ENCODE peak calls at places on chromosomes 1 and 21, in six cellular contexts. One of them, this sample, is unnamed.
A peak's percentile ranks its signal among the peaks of the same experiment; 100 is the strongest.

GRCh38 chr1:99682291-99682751 is 36.4 kb downstream of the PALMD start:
- DNase-seq in tibial nerve: no peak
- DNase-seq in heart left ventricle: no peak
- DNase-seq in DND-41: no peak
- DNase-seq in lung: no peak
- DNase-seq in PC-3: no peak
- DNase-seq in this sample: no peak

GRCh38 chr1:115727706-115728249 is 40.7 kb downstream of the CASQ2 start:
- DNase-seq in tibial nerve: peak; percentile 79
- DNase-seq in heart left ventricle: peak; percentile 65
- DNase-seq in DND-41: no peak
- DNase-seq in lung: peak; percentile 65
- DNase-seq in PC-3: peak; percentile 32
- DNase-seq in this sample: no peak

GRCh38 chr1:168709896-168710305 is 19.1 kb downstream of the DPT start:
- DNase-seq in tibial nerve: no peak
- DNase-seq in heart left ventricle: no peak
- DNase-seq in DND-41: no peak
- DNase-seq in lung: no peak
- DNase-seq in PC-3: peak; percentile 99
- DNase-seq in this sample: no peak

GRCh38 chr21:33374874-33375644 is 28.2 kb upstream of the IFNGR2 start:
- DNase-seq in tibial nerve: no peak
- DNase-seq in heart left ventricle: no peak
- DNase-seq in DND-41: no peak
- DNase-seq in lung: no peak
- DNase-seq in PC-3: no peak
- DNase-seq in this sample: no peak

GRCh38 chr1:117268926-117269378 is 58.2 kb upstream of the VTCN1 start:
- DNase-seq in tibial nerve: no peak
- DNase-seq in heart left ventricle: no peak
- DNase-seq in DND-41: no peak
- DNase-seq in lung: peak; percentile 36
- DNase-seq in PC-3: peak; percentile 74
- DNase-seq in this sample: no peak

GRCh38 chr1:209485759-209486158 is 97.8 kb upstream of the CAMK1G start:
- DNase-seq in tibial nerve: no peak
- DNase-seq in heart left ventricle: no peak
- DNase-seq in DND-41: no peak
- DNase-seq in lung: no peak
- DNase-seq in PC-3: no peak
- DNase-seq in this sample: no peak

GRCh38 chr1:221667504-221667903 is 74.4 kb downstream of the DUSP10 start:
- DNase-seq in tibial nerve: no peak
- DNase-seq in heart left ventricle: no peak
- DNase-seq in DND-41: no peak
- DNase-seq in lung: no peak
- DNase-seq in PC-3: peak; percentile 74
- DNase-seq in this sample: no peak

GRCh38 chr1:219927956-219928790 is at the start of gene SLC30A10:
- DNase-seq in tibial nerve: no peak
- DNase-seq in heart left ventricle: no peak
- DNase-seq in DND-41: no peak
- DNase-seq in lung: no peak
- DNase-seq in PC-3: no peak
- DNase-seq in this sample: no peak

GRCh38 chr1:244329591-244330317 is 122.0 kb downstream of the ADSS2 start:
- DNase-seq in tibial nerve: no peak
- DNase-seq in heart left ventricle: no peak
- DNase-seq in DND-41: no peak
- DNase-seq in lung: no peak
- DNase-seq in PC-3: peak; percentile 76
- DNase-seq in this sample: no peak

GRCh38 chr1:34985063-34985770 is at the start of gene TMEM35B:
- DNase-seq in tibial nerve: peak; percentile 56
- DNase-seq in heart left ventricle: peak; percentile 75
- DNase-seq in DND-41: peak; percentile 84
- DNase-seq in lung: peak; percentile 74
- DNase-seq in PC-3: peak; percentile 48
- DNase-seq in this sample: peak; percentile 70

GRCh38 chr21:36902331-36902730 is 64.1 kb downstream of the HLCS start:
- DNase-seq in tibial nerve: no peak
- DNase-seq in heart left ventricle: no peak
- DNase-seq in DND-41: no peak
- DNase-seq in lung: no peak
- DNase-seq in PC-3: no peak
- DNase-seq in this sample: no peak

GRCh38 chr1:86704972-86705632 is 726 bp downstream of the SH3GLB1 start:
- DNase-seq in tibial nerve: peak; percentile 47
- DNase-seq in heart left ventricle: peak; percentile 80
- DNase-seq in DND-41: peak; percentile 53
- DNase-seq in lung: peak; percentile 63
- DNase-seq in PC-3: peak; percentile 56
- DNase-seq in this sample: peak; percentile 64

GRCh38 chr1:231827337-231828105 is 200.9 kb downstream of the DISC1 start:
- DNase-seq in tibial nerve: no peak
- DNase-seq in heart left ventricle: no peak
- DNase-seq in DND-41: no peak
- DNase-seq in lung: no peak
- DNase-seq in PC-3: peak; percentile 94
- DNase-seq in this sample: no peak

GRCh38 chr1:37599940-37600339 is 4.2 kb upstream of the GNL2 start:
- DNase-seq in tibial nerve: no peak
- DNase-seq in heart left ventricle: no peak
- DNase-seq in DND-41: no peak
- DNase-seq in lung: no peak
- DNase-seq in PC-3: no peak
- DNase-seq in this sample: no peak

GRCh38 chr1:75616436-75617433 is 5.8 kb upstream of the SLC44A5 start:
- DNase-seq in tibial nerve: no peak
- DNase-seq in heart left ventricle: no peak
- DNase-seq in DND-41: no peak
- DNase-seq in lung: no peak
- DNase-seq in PC-3: no peak
- DNase-seq in this sample: no peak

GRCh38 chr1:145750444-145750843 is 31.1 kb downstream of the CD160 start:
- DNase-seq in tibial nerve: no peak
- DNase-seq in heart left ventricle: no peak
- DNase-seq in DND-41: no peak
- DNase-seq in lung: no peak
- DNase-seq in PC-3: no peak
- DNase-seq in this sample: no peak

GRCh38 chr1:117656202-117656641 is 50.4 kb downstream of the TENT5C start:
- DNase-seq in tibial nerve: no peak
- DNase-seq in heart left ventricle: no peak
- DNase-seq in DND-41: peak; percentile 91
- DNase-seq in lung: no peak
- DNase-seq in PC-3: no peak
- DNase-seq in this sample: peak; percentile 75

GRCh38 chr1:116147972-116148371 is 36.8 kb downstream of the MAB21L3 start:
- DNase-seq in tibial nerve: no peak
- DNase-seq in heart left ventricle: no peak
- DNase-seq in DND-41: no peak
- DNase-seq in lung: peak; percentile 7
- DNase-seq in PC-3: no peak
- DNase-seq in this sample: no peak

GRCh38 chr1:15684042-15684461 is at the start of gene PLEKHM2:
- DNase-seq in tibial nerve: no peak
- DNase-seq in heart left ventricle: peak; percentile 48
- DNase-seq in DND-41: peak; percentile 54
- DNase-seq in lung: no peak
- DNase-seq in PC-3: peak; percentile 49
- DNase-seq in this sample: peak; percentile 37

GRCh38 chr21:29481641-29482040 is 182.9 kb downstream of the BACH1 start:
- DNase-seq in tibial nerve: no peak
- DNase-seq in heart left ventricle: no peak
- DNase-seq in DND-41: no peak
- DNase-seq in lung: no peak
- DNase-seq in PC-3: peak; percentile 14
- DNase-seq in this sample: no peak

GRCh38 chr1:160214481-160215140 is 9.4 kb downstream of the PEA15 start:
- DNase-seq in tibial nerve: no peak
- DNase-seq in heart left ventricle: no peak
- DNase-seq in DND-41: no peak
- DNase-seq in lung: no peak
- DNase-seq in PC-3: no peak
- DNase-seq in this sample: no peak

GRCh38 chr1:9960705-9961562 is 17.7 kb downstream of the NMNAT1 start:
- DNase-seq in tibial nerve: no peak
- DNase-seq in heart left ventricle: no peak
- DNase-seq in DND-41: peak; percentile 34
- DNase-seq in lung: no peak
- DNase-seq in PC-3: no peak
- DNase-seq in this sample: no peak

GRCh38 chr1:225660544-225660946 is 7.6 kb upstream of the ENAH start:
- DNase-seq in tibial nerve: no peak
- DNase-seq in heart left ventricle: no peak
- DNase-seq in DND-41: no peak
- DNase-seq in lung: no peak
- DNase-seq in PC-3: no peak
- DNase-seq in this sample: no peak

GRCh38 chr1:5849550-5849949 is 142.7 kb downstream of the NPHP4 start:
- DNase-seq in tibial nerve: no peak
- DNase-seq in heart left ventricle: no peak
- DNase-seq in DND-41: no peak
- DNase-seq in lung: no peak
- DNase-seq in PC-3: no peak
- DNase-seq in this sample: no peak

GRCh38 chr1:8031176-8031785 is 5.2 kb upstream of the ERRFI1 start:
- DNase-seq in tibial nerve: no peak
- DNase-seq in heart left ventricle: no peak
- DNase-seq in DND-41: no peak
- DNase-seq in lung: no peak
- DNase-seq in PC-3: peak; percentile 76
- DNase-seq in this sample: no peak

GRCh38 chr1:49046305-49046704 is 269.6 kb upstream of the BEND5 start:
- DNase-seq in tibial nerve: no peak
- DNase-seq in heart left ventricle: no peak
- DNase-seq in DND-41: no peak
- DNase-seq in lung: no peak
- DNase-seq in PC-3: no peak
- DNase-seq in this sample: no peak

GRCh38 chr21:45821315-45822001 is 160.1 kb upstream of the COL6A1 start:
- DNase-seq in tibial nerve: no peak
- DNase-seq in heart left ventricle: no peak
- DNase-seq in DND-41: no peak
- DNase-seq in lung: no peak
- DNase-seq in PC-3: no peak
- DNase-seq in this sample: no peak

GRCh38 chr1:215710340-215710971 is 143.4 kb downstream of the KCTD3 start:
- DNase-seq in tibial nerve: no peak
- DNase-seq in heart left ventricle: no peak
- DNase-seq in DND-41: peak; percentile 10
- DNase-seq in lung: no peak
- DNase-seq in PC-3: peak; percentile 93
- DNase-seq in this sample: no peak
- TF ChIP-seq CTCF in tibial nerve: no peak
- TF ChIP-seq CTCF in heart left ventricle: peak; percentile 56
- TF ChIP-seq CTCF in DND-41: peak; percentile 65
- TF ChIP-seq CTCF in lung: no peak
- TF ChIP-seq CTCF in PC-3: peak; percentile 99
- TF ChIP-seq CTCF in this sample: no peak

GRCh38 chr1:165629131-165629530 is 1.9 kb upstream of the MGST3 start:
- DNase-seq in tibial nerve: no peak
- DNase-seq in heart left ventricle: no peak
- DNase-seq in DND-41: no peak
- DNase-seq in lung: no peak
- DNase-seq in PC-3: no peak
- DNase-seq in this sample: no peak
- H3K4me1 ChIP-seq in tibial nerve: peaks cover 31% of the 10 kb centered on the region
- H3K4me1 ChIP-seq in heart left ventricle: peaks cover 19% of the 10 kb centered on the region
- H3K4me1 ChIP-seq in DND-41: peaks cover 30% of the 10 kb centered on the region
- H3K4me1 ChIP-seq in lung: peaks cover 6% of the 10 kb centered on the region
- H3K4me1 ChIP-seq in PC-3: peaks cover 26% of the 10 kb centered on the region
- H3K4me1 ChIP-seq in this sample: peaks cover 17% of the 10 kb centered on the region

DNA sequence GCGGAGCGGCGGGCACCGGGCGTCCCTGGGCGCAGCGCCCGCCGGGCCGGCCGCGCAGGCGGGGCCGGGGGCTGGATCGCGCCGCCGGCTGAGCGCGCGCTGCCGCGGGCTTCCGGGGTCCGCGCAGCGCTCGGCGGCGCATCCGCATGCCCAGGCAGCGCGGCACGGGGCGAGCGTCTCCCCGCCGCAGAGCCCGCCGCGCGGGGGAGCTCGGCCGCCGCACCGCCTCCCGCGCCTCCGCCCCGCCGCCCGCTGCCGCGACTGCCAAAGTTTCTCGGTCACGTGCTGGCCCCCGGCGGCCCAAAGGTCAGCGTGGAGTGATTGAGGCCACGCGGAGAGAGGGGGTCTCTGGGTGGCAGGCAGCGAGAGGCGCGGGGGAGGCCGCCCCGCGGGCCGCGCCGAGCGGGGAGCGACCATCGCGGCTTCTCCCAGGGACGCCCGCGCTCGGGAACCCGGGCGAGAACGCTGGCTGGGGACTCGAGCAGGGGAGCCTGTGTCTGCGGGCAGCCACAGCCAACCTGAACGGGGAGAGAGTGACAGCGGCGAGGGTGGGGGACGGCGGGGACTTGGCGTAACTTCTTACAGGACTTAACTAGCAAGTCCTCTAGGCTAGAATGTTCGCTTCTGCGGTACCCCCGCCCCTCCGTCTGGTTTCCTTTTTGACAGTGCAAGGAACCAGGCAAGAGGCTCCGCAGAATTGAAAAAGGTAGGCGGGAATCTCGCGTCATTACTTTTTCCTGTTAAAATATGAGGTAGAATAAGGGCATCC is at the start of gene ILDR2:
- DNase-seq in tibial nerve: peak; percentile 7
- DNase-seq in heart left ventricle: peak; percentile 58
- DNase-seq in DND-41: peak; percentile 83
- DNase-seq in lung: peak; percentile 48
- DNase-seq in PC-3: peak; percentile 10
- DNase-seq in this sample: peak; percentile 61
- TF ChIP-seq CTCF in tibial nerve: peak; percentile 27
- TF ChIP-seq CTCF in heart left ventricle: no peak
- TF ChIP-seq CTCF in DND-41: peak; percentile 34
- TF ChIP-seq CTCF in lung: no peak
- TF ChIP-seq CTCF in PC-3: no peak
- TF ChIP-seq CTCF in this sample: no peak

DNA sequence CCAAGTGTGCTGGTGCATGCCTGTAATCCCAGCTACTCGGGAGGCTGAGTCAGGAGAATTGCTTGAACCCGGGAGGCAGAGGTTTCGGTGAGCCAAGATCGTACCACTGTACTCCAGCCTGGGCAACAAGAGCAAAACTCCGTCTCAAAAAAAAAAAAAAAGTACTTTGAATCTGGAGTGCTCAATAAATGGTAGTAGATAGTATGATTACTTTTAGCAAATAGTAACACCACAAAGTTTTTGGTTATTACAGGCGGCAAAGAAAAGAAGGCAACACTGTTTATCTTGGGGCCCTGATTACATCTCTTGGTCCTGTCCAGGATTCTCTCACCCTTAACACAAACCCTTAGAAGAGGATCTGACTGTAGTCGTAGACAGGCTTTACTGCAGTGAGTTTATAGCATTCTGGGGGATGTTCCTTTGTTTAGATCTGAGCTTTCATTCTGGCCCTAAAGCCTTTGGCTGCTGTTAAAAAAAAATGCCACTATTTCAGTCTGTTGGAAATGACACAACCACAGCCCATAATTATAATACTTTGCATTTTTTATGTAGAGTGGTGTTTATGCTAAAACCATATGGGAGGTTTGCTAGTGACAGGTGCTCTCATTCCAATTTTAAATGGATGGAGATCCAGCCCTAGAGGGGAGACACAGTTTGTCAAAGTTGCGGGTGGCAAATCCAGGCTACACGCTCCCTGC is 79.7 kb upstream of the SLC2A1 start:
- DNase-seq in tibial nerve: no peak
- DNase-seq in heart left ventricle: no peak
- DNase-seq in DND-41: no peak
- DNase-seq in lung: no peak
- DNase-seq in PC-3: no peak
- DNase-seq in this sample: no peak
- H3K4me1 ChIP-seq in tibial nerve: peaks cover 8% of the 10 kb centered on the region
- H3K4me1 ChIP-seq in heart left ventricle: no peaks in the 10 kb centered on the region
- H3K4me1 ChIP-seq in DND-41: no peaks in the 10 kb centered on the region
- H3K4me1 ChIP-seq in lung: no peaks in the 10 kb centered on the region
- H3K4me1 ChIP-seq in PC-3: peaks cover 20% of the 10 kb centered on the region
- H3K4me1 ChIP-seq in this sample: peaks cover 23% of the 10 kb centered on the region